ENCODE peak calls at places on chromosome 9, in five cellular contexts. One of them, this sample, is unnamed.

GRCh38 chr9:93127395-93127911 is 6.6 kb downstream of the NINJ1 start:
- DNase-seq in GM04504: no peak
- DNase-seq in tibial artery: peak
- DNase-seq in GM12891: no peak
- DNase-seq in EL: no peak
- DNase-seq in this sample: no peak

GRCh38 chr9:31542384-31543055 is 841.9 kb upstream of the ACO1 start:
- DNase-seq in EL: no peak
- DNase-seq in GM04504: no peak
- DNase-seq in GM12891: no peak
- DNase-seq in tibial artery: no peak
- DNase-seq in this sample: peak

GRCh38 chr9:137668203-137668602 is 49.4 kb downstream of the EHMT1 start:
- DNase-seq in GM04504: no peak
- DNase-seq in GM12891: no peak
- DNase-seq in EL: no peak
- DNase-seq in tibial artery: no peak
- DNase-seq in this sample: no peak

GRCh38 chr9:81814794-81815464 is 113.3 kb upstream of the SPATA31D4 start:
- DNase-seq in EL: no peak
- DNase-seq in GM12891: no peak
- DNase-seq in tibial artery: no peak
- DNase-seq in GM04504: no peak
- DNase-seq in this sample: no peak

GRCh38 chr9:135468866-135469521 is 10.6 kb upstream of the PPP1R26 start:
- DNase-seq in GM12891: no peak
- DNase-seq in GM04504: no peak
- DNase-seq in tibial artery: no peak
- DNase-seq in EL: peak
- DNase-seq in this sample: no peak

GRCh38 chr9:134502261-134503211 is 139.1 kb upstream of the COL5A1 start:
- DNase-seq in tibial artery: peak
- DNase-seq in GM12891: no peak
- DNase-seq in EL: peak
- DNase-seq in GM04504: peak
- DNase-seq in this sample: no peak

GRCh38 chr9:18368206-18368605 is 105.7 kb upstream of the ADAMTSL1 start:
- DNase-seq in GM12891: no peak
- DNase-seq in EL: no peak
- DNase-seq in GM04504: peak
- DNase-seq in tibial artery: no peak
- DNase-seq in this sample: no peak

GRCh38 chr9:134945509-134946275 is 28.0 kb upstream of the FCN1 start:
- DNase-seq in GM04504: no peak
- DNase-seq in tibial artery: no peak
- DNase-seq in GM12891: no peak
- DNase-seq in EL: no peak
- DNase-seq in this sample: no peak

GRCh38 chr9:111957856-111958631 is 61.4 kb downstream of the UGCG start:
- DNase-seq in GM04504: peak
- DNase-seq in tibial artery: no peak
- DNase-seq in EL: peak
- DNase-seq in GM12891: no peak
- DNase-seq in this sample: peak

GRCh38 chr9:130029591-130029990 is 13.4 kb downstream of the FNBP1 start:
- DNase-seq in GM04504: no peak
- DNase-seq in tibial artery: no peak
- DNase-seq in GM12891: no peak
- DNase-seq in EL: no peak
- DNase-seq in this sample: no peak

GRCh38 chr9:35757527-35758275 is 3.6 kb upstream of the MSMP start:
- DNase-seq in EL: no peak
- DNase-seq in GM04504: no peak
- DNase-seq in tibial artery: peak
- DNase-seq in GM12891: peak
- DNase-seq in this sample: no peak

GRCh38 chr9:96149142-96149541 is 152.8 kb downstream of the HSD17B3 start:
- DNase-seq in EL: no peak
- DNase-seq in GM12891: no peak
- DNase-seq in tibial artery: no peak
- DNase-seq in GM04504: no peak
- DNase-seq in this sample: no peak

GRCh38 chr9:127629468-127630081 is 17.5 kb downstream of the STXBP1 start:
- DNase-seq in GM12891: no peak
- DNase-seq in EL: peak
- DNase-seq in GM04504: no peak
- DNase-seq in tibial artery: peak
- DNase-seq in this sample: no peak

GRCh38 chr9:99859395-99859980 is 37.8 kb downstream of the NR4A3 start:
- DNase-seq in GM04504: peak
- DNase-seq in tibial artery: no peak
- DNase-seq in EL: no peak
- DNase-seq in GM12891: no peak
- DNase-seq in this sample: no peak

GRCh38 chr9:130993303-130994030 is 15.5 kb upstream of the LAMC3 start:
- DNase-seq in GM04504: no peak
- DNase-seq in EL: no peak
- DNase-seq in tibial artery: no peak
- DNase-seq in GM12891: no peak
- DNase-seq in this sample: no peak

GRCh38 chr9:98796364-98797101 is at the start of gene ANKS6:
- DNase-seq in GM04504: peak
- DNase-seq in tibial artery: peak
- DNase-seq in EL: peak
- DNase-seq in GM12891: peak
- DNase-seq in this sample: peak

GRCh38 chr9:18333157-18333556 is 140.8 kb upstream of the ADAMTSL1 start:
- DNase-seq in tibial artery: no peak
- DNase-seq in EL: peak
- DNase-seq in GM04504: no peak
- DNase-seq in GM12891: no peak
- DNase-seq in this sample: no peak

GRCh38 chr9:137592767-137593166 is 2.5 kb upstream of the ZMYND19 start:
- DNase-seq in EL: no peak
- DNase-seq in GM12891: no peak
- DNase-seq in GM04504: no peak
- DNase-seq in tibial artery: no peak
- DNase-seq in this sample: peak

GRCh38 chr9:6133346-6134063 is 82.1 kb upstream of the IL33 start:
- DNase-seq in GM04504: no peak
- DNase-seq in EL: peak
- DNase-seq in tibial artery: no peak
- DNase-seq in GM12891: peak
- DNase-seq in this sample: no peak

GRCh38 chr9:27565669-27566068 is 7.6 kb downstream of the C9orf72 start:
- DNase-seq in tibial artery: no peak
- DNase-seq in GM04504: no peak
- DNase-seq in GM12891: no peak
- DNase-seq in EL: no peak
- DNase-seq in this sample: no peak

GRCh38 chr9:134707031-134707680 is 65.6 kb downstream of the COL5A1 start:
- DNase-seq in GM04504: peak
- DNase-seq in GM12891: no peak
- DNase-seq in EL: peak
- DNase-seq in tibial artery: peak
- DNase-seq in this sample: peak

GRCh38 chr9:134585746-134586706 is 55.6 kb upstream of the COL5A1 start:
- DNase-seq in GM04504: no peak
- DNase-seq in tibial artery: peak
- DNase-seq in EL: peak
- DNase-seq in GM12891: no peak
- DNase-seq in this sample: no peak

GRCh38 chr9:133334161-133334560 is 1.8 kb downstream of the SURF6 start:
- DNase-seq in tibial artery: no peak
- DNase-seq in GM12891: no peak
- DNase-seq in EL: no peak
- DNase-seq in GM04504: no peak
- DNase-seq in this sample: no peak

GRCh38 chr9:95750725-95751644 is 124.5 kb upstream of the ERCC6L2 start:
- DNase-seq in tibial artery: no peak
- DNase-seq in EL: no peak
- DNase-seq in GM12891: peak
- DNase-seq in GM04504: no peak
- DNase-seq in this sample: no peak

GRCh38 chr9:127896395-127897193 is 2.8 kb downstream of the ST6GALNAC6 start:
- DNase-seq in EL: no peak
- DNase-seq in GM12891: no peak
- DNase-seq in GM04504: no peak
- DNase-seq in tibial artery: no peak
- DNase-seq in this sample: no peak

GRCh38 chr9:135077497-135078200 is 9.8 kb upstream of the OLFM1 start:
- DNase-seq in GM12891: no peak
- DNase-seq in EL: no peak
- DNase-seq in tibial artery: peak
- DNase-seq in GM04504: no peak
- DNase-seq in this sample: no peak

GRCh38 chr9:134625361-134626140 is 16.1 kb upstream of the COL5A1 start:
- DNase-seq in EL: peak
- DNase-seq in tibial artery: peak
- DNase-seq in GM12891: no peak
- DNase-seq in GM04504: no peak
- DNase-seq in this sample: no peak

GRCh38 chr9:127769985-127770904 is 8.2 kb downstream of the SH2D3C start:
- DNase-seq in GM04504: no peak
- DNase-seq in GM12891: no peak
- DNase-seq in EL: no peak
- DNase-seq in tibial artery: no peak
- DNase-seq in this sample: no peak

GRCh38 chr9:87844471-87844870 is 38.2 kb upstream of the SPATA31E1 start:
- DNase-seq in GM12891: no peak
- DNase-seq in tibial artery: no peak
- DNase-seq in EL: no peak
- DNase-seq in GM04504: no peak
- DNase-seq in this sample: no peak

GRCh38 chr9:69283003-69283402 is 42.0 kb upstream of the ENTREP1 start:
- DNase-seq in GM04504: no peak
- DNase-seq in GM12891: no peak
- DNase-seq in tibial artery: no peak
- DNase-seq in EL: no peak
- DNase-seq in this sample: no peak

GRCh38 chr9:128877852-128878251 is 3.9 kb downstream of the KYAT1 start:
- DNase-seq in GM04504: no peak
- DNase-seq in tibial artery: no peak
- DNase-seq in EL: no peak
- DNase-seq in GM12891: no peak
- DNase-seq in this sample: no peak

GRCh38 chr9:13020141-13020540 is 245.3 kb downstream of the LURAP1L start:
- DNase-seq in EL: no peak
- DNase-seq in GM04504: no peak
- DNase-seq in GM12891: no peak
- DNase-seq in tibial artery: no peak
- DNase-seq in this sample: no peak

This sample was measured in NCI-H345.